ENCODE peak calls at places on chromosomes 11 and 22, in six cellular contexts. T is DND-41, A is neural crest cell, Q is breast epithelium, I is spleen, D is heart left ventricle. U is an unnamed sample.

GRCh38 chr22:49024775-49025440 is 802.8 kb downstream of the BRD1 start:
- DNase-seq in T (no peak), I (peak; percentile 48), Q (no peak), A (no peak), D (no peak), U (peak; percentile 10)

GRCh38 chr11:74685905-74686304 is 45.3 kb downstream of the CHRDL2 start:
- DNase-seq in D (no peak), A (no peak), T (no peak), I (peak; percentile 55), Q (no peak), U (no peak)

GRCh38 chr11:117830072-117830471 is 5.5 kb upstream of the FXYD2 start:
- DNase-seq in Q (no peak), A (no peak), D (no peak), T (no peak), I (peak; percentile 68), U (peak; percentile 11)

GRCh38 chr11:102225689-102226562 is 91.4 kb upstream of the BIRC3 start:
- DNase-seq in D (no peak), A (no peak), Q (no peak), I (no peak), T (no peak), U (no peak)

GRCh38 chr22:26615149-26615548 is 2.7 kb downstream of the CRYBB1 start:
- DNase-seq in I (peak; percentile 23), A (no peak), D (no peak), T (peak; percentile 17), Q (no peak), U (no peak)

GRCh38 chr11:81959341-81959740 is 774.3 kb downstream of the FAM181B start:
- DNase-seq in Q (no peak), A (no peak), T (no peak), I (no peak), D (no peak), U (no peak)

GRCh38 chr11:296206-296975 is 2.9 kb downstream of the IFITM5 start:
- DNase-seq in A (no peak), D (no peak), I (peak; percentile 70), T (no peak), Q (no peak), U (no peak)

GRCh38 chr11:43837879-43838278 is 42.8 kb upstream of the ALKBH3 start:
- DNase-seq in A (no peak), Q (no peak), D (no peak), I (no peak), T (no peak), U (no peak)

GRCh38 chr11:44036811-44037657 is 10.7 kb upstream of the ACCSL start:
- DNase-seq in T (peak; percentile 38), Q (no peak), A (peak; percentile 71), I (peak; percentile 78), D (peak; percentile 81), U (peak; percentile 76)

GRCh38 chr11:27857014-27857413 is 156.8 kb upstream of the BDNF start:
- DNase-seq in A (no peak), I (no peak), T (no peak), D (no peak), Q (no peak), U (no peak)

GRCh38 chr11:102666331-102666957 is 39.1 kb downstream of the MMP27 start:
- DNase-seq in T (peak; percentile 19), A (peak; percentile 3), Q (no peak), D (no peak), I (no peak), U (no peak)

GRCh38 chr11:17413414-17414316 is 25.2 kb upstream of the KCNJ11 start:
- DNase-seq in A (no peak), D (no peak), T (no peak), I (peak; percentile 34), Q (peak; percentile 88), U (no peak)

GRCh38 chr11:34793666-34794065 is 122.5 kb downstream of the APIP start:
- DNase-seq in I (no peak), A (no peak), D (no peak), T (no peak), Q (no peak), U (no peak)

GRCh38 chr11:126403658-126404057 is 48.2 kb downstream of the ST3GAL4 start:
- DNase-seq in A (no peak), D (no peak), I (peak; percentile 54), T (no peak), Q (no peak), U (no peak)

GRCh38 chr11:72821221-72821919 is 7.2 kb downstream of the ATG16L2 start:
- DNase-seq in D (peak; percentile 20), T (no peak), I (no peak), A (no peak), Q (no peak), U (no peak)

GRCh38 chr22:22048981-22049531 is 66.5 kb upstream of the TOP3B start:
- DNase-seq in Q (no peak), A (no peak), I (no peak), D (no peak), T (no peak), U (no peak)

GRCh38 chr11:60098508-60098907 is 10.0 kb downstream of the MS4A2 start:
- DNase-seq in T (no peak), I (no peak), D (no peak), A (no peak), Q (no peak), U (no peak)

GRCh38 chr11:15688351-15688792 is 573.6 kb downstream of the INSC start:
- DNase-seq in D (peak; percentile 74), A (peak; percentile 48), T (no peak), I (no peak), Q (no peak), U (no peak)

GRCh38 chr11:41377709-41378394 is 81.6 kb downstream of the LRRC4C start:
- DNase-seq in A (no peak), I (no peak), Q (no peak), D (no peak), T (no peak), U (no peak)

GRCh38 chr11:113401718-113402117 is 14.1 kb downstream of the ANKK1 start:
- DNase-seq in Q (peak; percentile 75), I (no peak), T (no peak), D (peak; percentile 79), A (no peak), U (no peak)

GRCh38 chr11:2173150-2173693 is 1.6 kb upstream of the TH start:
- DNase-seq in A (peak; percentile 51), I (no peak), Q (no peak), T (peak; percentile 36), D (no peak), U (no peak)
- TF ChIP-seq CTCF in A (peak; percentile 47), I (no peak), Q (no peak), T (peak; percentile 69), D (peak; percentile 17), U (no peak)

GRCh38 chr11:63210111-63210510 is 33.3 kb downstream of the SLC22A25 start:
- DNase-seq in D (no peak), A (no peak), Q (no peak), T (no peak), I (no peak), U (no peak)

DNA sequence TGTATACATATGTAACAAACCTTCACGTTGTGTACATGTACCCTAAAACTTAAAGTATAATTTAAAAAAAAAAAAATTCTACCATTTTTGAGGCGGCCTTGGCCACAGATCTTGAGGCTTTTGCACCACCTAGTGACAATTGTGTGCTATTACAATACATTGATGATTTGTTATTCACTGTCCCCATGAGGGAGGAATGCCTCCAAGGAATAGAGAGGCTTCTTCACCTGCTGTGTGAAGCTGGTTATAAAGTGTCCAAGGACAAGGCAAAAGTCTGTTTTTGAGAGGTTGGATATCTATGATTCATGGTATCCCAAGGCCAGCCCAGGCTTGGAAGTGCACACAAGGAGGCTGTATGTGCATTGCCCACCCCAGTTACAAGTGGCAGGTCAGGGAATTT is 30.7 kb downstream of the SLC22A25 start:
- DNase-seq in Q (no peak), T (peak; percentile 14), D (no peak), A (peak; percentile 20), I (no peak), U (no peak)
- TF ChIP-seq CTCF in Q (peak; percentile 23), T (peak; percentile 65), D (peak; percentile 52), A (peak; percentile 72), I (peak; percentile 66), U (peak; percentile 87)

GRCh38 chr11:92396133-92396532 is 171.5 kb downstream of the FAT3 start:
- DNase-seq in I (no peak), Q (no peak), A (no peak), D (no peak), T (no peak), U (no peak)

GRCh38 chr11:92401507-92401906 is 176.9 kb downstream of the FAT3 start:
- DNase-seq in A (no peak), I (no peak), Q (no peak), T (no peak), D (no peak), U (no peak)

GRCh38 chr11:92397356-92397755 is 172.7 kb downstream of the FAT3 start:
- DNase-seq in D (no peak), I (no peak), Q (no peak), T (no peak), A (no peak), U (no peak)

GRCh38 chr11:92399702-92400101 is 175.1 kb downstream of the FAT3 start:
- DNase-seq in A (no peak), T (no peak), I (no peak), D (no peak), Q (no peak), U (no peak)
- TF ChIP-seq CTCF in A (no peak), T (no peak), I (no peak), D (no peak), Q (no peak), U (no peak)

GRCh38 chr11:13297917-13298356 is 20.3 kb downstream of the BMAL1 start:
- DNase-seq in I (peak; percentile 78), Q (no peak), A (no peak), T (peak; percentile 12), D (no peak), U (no peak)
- TF ChIP-seq CTCF in I (no peak), Q (no peak), A (no peak), T (no peak), D (no peak), U (no peak)

GRCh38 chr11:20033806-20034205 is 126.5 kb downstream of the DBX1 start:
- DNase-seq in I (no peak), Q (no peak), A (no peak), D (no peak), T (no peak), U (no peak)
- TF ChIP-seq CTCF in I (no peak), Q (no peak), A (peak; percentile 32), D (no peak), T (no peak), U (peak; percentile 24)

DNA sequence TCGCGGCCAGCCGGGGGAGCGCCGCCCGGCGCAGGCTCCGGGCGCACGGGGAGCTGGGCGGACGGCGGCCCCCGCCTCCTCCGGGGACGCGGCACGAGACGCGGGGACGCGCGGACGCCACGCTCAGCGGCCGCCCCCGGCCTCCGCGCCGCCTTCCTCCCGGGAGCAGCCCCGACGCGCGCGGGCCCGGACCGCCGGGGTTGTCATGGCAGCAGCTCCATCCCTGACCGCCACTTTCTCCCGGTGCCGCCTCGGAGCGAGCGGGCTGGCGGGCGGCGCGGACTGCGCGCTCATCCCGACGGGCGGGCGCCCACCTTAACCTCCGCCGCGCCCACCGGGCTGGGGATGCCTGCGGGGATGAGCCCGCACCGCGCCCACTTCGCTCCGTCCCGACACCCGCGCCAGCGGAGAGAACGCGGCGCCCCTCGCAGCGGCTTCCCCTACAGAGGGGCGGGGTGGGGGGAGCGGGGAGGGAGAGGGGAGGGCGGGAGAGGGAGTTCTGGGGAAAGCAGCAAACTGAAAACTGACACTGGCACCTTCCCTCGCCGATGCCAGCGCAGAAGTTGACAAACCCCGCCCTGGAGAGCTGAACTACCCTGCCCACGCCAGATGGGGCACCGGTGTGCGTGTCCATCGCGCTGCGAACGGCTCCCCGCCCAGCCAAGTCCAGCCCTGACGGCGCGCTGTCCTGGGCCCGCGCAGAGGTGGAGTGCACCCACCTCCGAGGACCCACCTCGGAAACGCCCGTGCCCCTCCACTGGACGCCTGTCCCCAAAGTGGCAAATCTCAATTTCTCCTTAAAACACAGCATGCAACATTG is 588.4 kb downstream of the OPCML start:
- DNase-seq in D (no peak), I (peak; percentile 77), T (no peak), A (peak; percentile 23), Q (no peak), U (no peak)
- TF ChIP-seq CTCF in D (no peak), I (no peak), T (no peak), A (peak; percentile 29), Q (no peak), U (no peak)

U was measured in mesothelial cell of epicardium.